ENCODE peak calls at places on chromosomes 3 and 15, in six cellular contexts. One of them, this sample, is unnamed.

GRCh38 chr3:109149078-109149477 is 12.6 kb downstream of the C3orf85 start:
- DNase-seq in A549: no peak
- DNase-seq in brain microvascular endothelial cell: no peak
- DNase-seq in fibroblast of pulmonary artery: no peak
- DNase-seq in Peyer's patch: no peak
- DNase-seq in MM.1S: no peak
- DNase-seq in this sample: no peak

GRCh38 chr15:31328999-31329639 is 2.5 kb downstream of the KLF13 start:
- DNase-seq in Peyer's patch: peak
- DNase-seq in fibroblast of pulmonary artery: no peak
- DNase-seq in A549: peak
- DNase-seq in brain microvascular endothelial cell: no peak
- DNase-seq in MM.1S: peak
- DNase-seq in this sample: peak

GRCh38 chr15:57445872-57446271 is 69.6 kb downstream of the CGNL1 start:
- DNase-seq in MM.1S: no peak
- DNase-seq in A549: no peak
- DNase-seq in brain microvascular endothelial cell: peak
- DNase-seq in fibroblast of pulmonary artery: peak
- DNase-seq in Peyer's patch: no peak
- DNase-seq in this sample: no peak

GRCh38 chr15:38844683-38845195 is 280.1 kb upstream of the RASGRP1 start:
- DNase-seq in Peyer's patch: no peak
- DNase-seq in MM.1S: no peak
- DNase-seq in brain microvascular endothelial cell: no peak
- DNase-seq in A549: no peak
- DNase-seq in fibroblast of pulmonary artery: no peak
- DNase-seq in this sample: no peak

GRCh38 chr3:39287216-39287858 is 7.5 kb upstream of the CX3CR1 start:
- DNase-seq in brain microvascular endothelial cell: no peak
- DNase-seq in fibroblast of pulmonary artery: no peak
- DNase-seq in Peyer's patch: no peak
- DNase-seq in A549: no peak
- DNase-seq in MM.1S: no peak
- DNase-seq in this sample: no peak

GRCh38 chr15:51263726-51264125 is 74.7 kb downstream of the CYP19A1 start:
- DNase-seq in Peyer's patch: no peak
- DNase-seq in MM.1S: no peak
- DNase-seq in fibroblast of pulmonary artery: no peak
- DNase-seq in A549: no peak
- DNase-seq in brain microvascular endothelial cell: no peak
- DNase-seq in this sample: no peak

GRCh38 chr3:125107384-125107783 is 51.6 kb upstream of the HEG1 start:
- DNase-seq in brain microvascular endothelial cell: no peak
- DNase-seq in fibroblast of pulmonary artery: no peak
- DNase-seq in A549: no peak
- DNase-seq in MM.1S: no peak
- DNase-seq in Peyer's patch: no peak
- DNase-seq in this sample: no peak

GRCh38 chr3:44318929-44319328 is 19.6 kb upstream of the TCAIM start:
- DNase-seq in A549: no peak
- DNase-seq in fibroblast of pulmonary artery: no peak
- DNase-seq in Peyer's patch: no peak
- DNase-seq in brain microvascular endothelial cell: no peak
- DNase-seq in MM.1S: no peak
- DNase-seq in this sample: no peak

GRCh38 chr15:92184679-92185230 is 208.9 kb upstream of the ST8SIA2 start:
- DNase-seq in A549: no peak
- DNase-seq in brain microvascular endothelial cell: no peak
- DNase-seq in MM.1S: no peak
- DNase-seq in Peyer's patch: no peak
- DNase-seq in fibroblast of pulmonary artery: no peak
- DNase-seq in this sample: no peak

GRCh38 chr3:56799251-56799882 is 2.4 kb downstream of the ARHGEF3 start:
- DNase-seq in Peyer's patch: peak
- DNase-seq in brain microvascular endothelial cell: no peak
- DNase-seq in MM.1S: peak
- DNase-seq in fibroblast of pulmonary artery: peak
- DNase-seq in A549: peak
- DNase-seq in this sample: no peak

GRCh38 chr3:196620228-196620627 is 19.3 kb upstream of the NRROS start:
- DNase-seq in MM.1S: no peak
- DNase-seq in Peyer's patch: peak
- DNase-seq in brain microvascular endothelial cell: peak
- DNase-seq in A549: no peak
- DNase-seq in fibroblast of pulmonary artery: peak
- DNase-seq in this sample: no peak

GRCh38 chr3:57164217-57164605 is 942 bp downstream of the IL17RD start:
- DNase-seq in fibroblast of pulmonary artery: peak
- DNase-seq in A549: no peak
- DNase-seq in brain microvascular endothelial cell: no peak
- DNase-seq in MM.1S: no peak
- DNase-seq in Peyer's patch: no peak
- DNase-seq in this sample: no peak

GRCh38 chr3:52880474-52880873 is 16.9 kb downstream of the STIMATE start:
- DNase-seq in A549: no peak
- DNase-seq in Peyer's patch: no peak
- DNase-seq in fibroblast of pulmonary artery: no peak
- DNase-seq in MM.1S: no peak
- DNase-seq in brain microvascular endothelial cell: no peak
- DNase-seq in this sample: no peak

GRCh38 chr15:90869601-90870353 is 1.4 kb downstream of the FURIN start:
- DNase-seq in brain microvascular endothelial cell: peak
- DNase-seq in A549: no peak
- DNase-seq in Peyer's patch: peak
- DNase-seq in fibroblast of pulmonary artery: peak
- DNase-seq in MM.1S: no peak
- DNase-seq in this sample: peak

GRCh38 chr15:63983071-63983711 is 63.1 kb downstream of the DAPK2 start:
- DNase-seq in Peyer's patch: no peak
- DNase-seq in brain microvascular endothelial cell: no peak
- DNase-seq in MM.1S: no peak
- DNase-seq in A549: no peak
- DNase-seq in fibroblast of pulmonary artery: no peak
- DNase-seq in this sample: peak
- TF ChIP-seq CTCF in Peyer's patch: no peak
- TF ChIP-seq CTCF in brain microvascular endothelial cell: peak
- TF ChIP-seq CTCF in MM.1S: no peak
- TF ChIP-seq CTCF in A549: no peak
- TF ChIP-seq CTCF in fibroblast of pulmonary artery: no peak
- TF ChIP-seq CTCF in this sample: no peak

DNA sequence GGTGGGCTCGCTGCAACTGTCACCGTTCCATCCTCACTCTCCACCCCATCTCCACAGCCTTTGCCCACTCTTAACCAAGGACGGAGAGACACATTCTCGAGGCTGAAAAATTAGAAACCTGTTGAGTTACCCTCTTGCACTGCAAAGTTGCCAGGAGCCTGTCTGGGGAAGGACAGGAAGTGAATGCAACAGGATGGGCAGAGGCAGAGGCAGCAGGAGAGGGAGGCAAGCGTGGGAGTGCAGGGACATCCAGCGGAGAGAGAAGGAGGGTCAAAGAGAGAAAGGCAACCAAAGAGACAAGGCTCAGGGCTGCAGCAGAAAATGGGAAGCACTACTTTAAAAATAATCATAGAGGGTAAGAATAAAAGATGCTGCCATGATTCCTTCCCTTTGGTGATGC is 78.9 kb upstream of the ARRDC4 start:
- DNase-seq in brain microvascular endothelial cell: no peak
- DNase-seq in MM.1S: no peak
- DNase-seq in fibroblast of pulmonary artery: no peak
- DNase-seq in Peyer's patch: no peak
- DNase-seq in A549: no peak
- DNase-seq in this sample: no peak
- TF ChIP-seq CTCF in brain microvascular endothelial cell: no peak
- TF ChIP-seq CTCF in MM.1S: no peak
- TF ChIP-seq CTCF in fibroblast of pulmonary artery: no peak
- TF ChIP-seq CTCF in Peyer's patch: no peak
- TF ChIP-seq CTCF in A549: no peak
- TF ChIP-seq CTCF in this sample: no peak

DNA sequence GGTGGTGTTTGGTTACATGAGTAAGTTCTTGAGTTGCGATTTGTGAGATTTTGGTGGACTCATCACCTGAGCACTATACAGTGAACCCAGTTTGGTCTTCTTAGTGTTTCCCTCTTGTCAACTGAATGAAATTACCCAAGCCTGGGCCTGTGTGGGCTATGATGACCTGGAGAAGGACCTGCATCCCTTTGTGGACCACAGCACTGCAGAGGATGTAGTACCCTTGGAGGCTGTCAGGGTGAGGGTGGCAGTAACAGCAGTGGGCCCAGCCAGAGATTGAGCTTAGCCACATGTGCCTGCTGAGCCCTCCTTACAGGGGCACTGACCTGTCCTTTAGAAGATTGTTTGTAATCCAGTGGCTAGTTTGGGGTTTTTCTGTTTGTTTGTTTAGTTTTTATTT is 250.1 kb upstream of the TRIM42 start:
- DNase-seq in Peyer's patch: no peak
- DNase-seq in A549: no peak
- DNase-seq in fibroblast of pulmonary artery: no peak
- DNase-seq in brain microvascular endothelial cell: no peak
- DNase-seq in MM.1S: no peak
- DNase-seq in this sample: no peak
- TF ChIP-seq CTCF in Peyer's patch: no peak
- TF ChIP-seq CTCF in A549: no peak
- TF ChIP-seq CTCF in fibroblast of pulmonary artery: no peak
- TF ChIP-seq CTCF in brain microvascular endothelial cell: no peak
- TF ChIP-seq CTCF in MM.1S: no peak
- TF ChIP-seq CTCF in this sample: no peak

GRCh38 chr3:46897829-46898320 is 20.4 kb downstream of the PTH1R start:
- DNase-seq in fibroblast of pulmonary artery: no peak
- DNase-seq in brain microvascular endothelial cell: no peak
- DNase-seq in MM.1S: no peak
- DNase-seq in Peyer's patch: no peak
- DNase-seq in A549: no peak
- DNase-seq in this sample: peak
- TF ChIP-seq CTCF in fibroblast of pulmonary artery: no peak
- TF ChIP-seq CTCF in brain microvascular endothelial cell: peak
- TF ChIP-seq CTCF in MM.1S: peak
- TF ChIP-seq CTCF in Peyer's patch: no peak
- TF ChIP-seq CTCF in A549: no peak
- TF ChIP-seq CTCF in this sample: no peak

DNA sequence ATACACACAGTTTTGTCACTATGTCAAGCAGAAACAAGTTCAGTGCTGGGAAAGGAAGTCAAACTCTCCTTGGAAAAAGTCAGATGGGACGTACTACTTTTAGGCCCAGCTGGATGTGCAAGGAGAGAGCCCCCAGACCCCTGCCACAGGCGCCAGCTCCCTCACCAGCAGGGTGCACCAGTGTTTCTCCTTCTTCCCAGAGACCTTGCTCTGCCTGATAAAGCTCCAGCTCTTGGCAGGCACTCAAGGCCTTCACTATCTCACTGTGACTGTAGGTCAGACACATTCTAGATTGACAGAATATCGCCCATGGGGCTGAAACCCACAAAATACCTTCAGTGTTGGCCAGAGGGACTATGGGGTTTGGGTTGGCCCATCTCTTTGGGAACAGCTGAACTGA is 54.8 kb upstream of the CHRNB4 start:
- DNase-seq in brain microvascular endothelial cell: no peak
- DNase-seq in Peyer's patch: no peak
- DNase-seq in MM.1S: no peak
- DNase-seq in A549: no peak
- DNase-seq in fibroblast of pulmonary artery: no peak
- DNase-seq in this sample: no peak
- TF ChIP-seq CTCF in brain microvascular endothelial cell: peak
- TF ChIP-seq CTCF in Peyer's patch: no peak
- TF ChIP-seq CTCF in MM.1S: no peak
- TF ChIP-seq CTCF in A549: no peak
- TF ChIP-seq CTCF in fibroblast of pulmonary artery: no peak
- TF ChIP-seq CTCF in this sample: no peak

DNA sequence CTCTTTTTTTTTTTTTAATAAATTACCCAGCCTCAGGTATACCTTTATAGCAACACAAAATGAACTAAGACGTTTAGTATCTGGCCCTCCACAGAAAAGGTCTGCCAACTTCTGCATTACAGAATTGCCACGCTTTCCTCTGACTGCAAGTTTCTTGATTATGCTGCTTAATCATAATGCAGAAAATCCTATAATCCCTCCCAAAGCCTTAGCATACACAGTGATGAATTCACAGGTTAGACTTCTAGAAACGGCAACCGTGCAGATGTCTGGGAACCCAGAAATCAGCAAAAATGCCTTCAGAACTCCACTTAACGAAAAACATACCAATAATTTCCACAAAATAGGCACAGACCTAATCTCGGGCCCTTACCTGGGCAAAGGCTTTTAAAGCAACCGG is 144.7 kb upstream of the FRMD4B start:
- DNase-seq in brain microvascular endothelial cell: no peak
- DNase-seq in Peyer's patch: no peak
- DNase-seq in MM.1S: no peak
- DNase-seq in fibroblast of pulmonary artery: no peak
- DNase-seq in A549: no peak
- DNase-seq in this sample: no peak
- TF ChIP-seq CTCF in brain microvascular endothelial cell: no peak
- TF ChIP-seq CTCF in Peyer's patch: no peak
- TF ChIP-seq CTCF in MM.1S: no peak
- TF ChIP-seq CTCF in fibroblast of pulmonary artery: no peak
- TF ChIP-seq CTCF in A549: no peak
- TF ChIP-seq CTCF in this sample: no peak

This sample was measured in nephron progenitor cell.